ENCODE peak calls at places on chromosomes 12 and 14, in four cellular contexts. U is SK-N-SH, V is mucosa of descending colon, Y is pancreas. N is an unnamed sample. For H3K4me1, the result is how much of the 10 kb centered on the place peaks cover.

GRCh38 chr12:106213721-106214121 is 34.1 kb downstream of the CKAP4 start:
- DNase-seq in U (no peak), V (no peak), Y (no peak), N (no peak)

GRCh38 chr12:64701283-64701682 is 57.9 kb downstream of the GNS start:
- DNase-seq in U (peak), V (no peak), Y (no peak), N (no peak)

GRCh38 chr12:25326326-25326725 is 75.6 kb upstream of the KRAS start:
- DNase-seq in U (no peak), V (no peak), Y (no peak), N (no peak)

GRCh38 chr14:64289571-64289970 is 4.6 kb downstream of the ESR2 start:
- DNase-seq in U (no peak), V (no peak), Y (no peak), N (no peak)

GRCh38 chr12:52004042-52004648 is 2.6 kb upstream of the TAMALIN start:
- DNase-seq in U (peak), V (peak), Y (no peak), N (no peak)

GRCh38 chr14:93396456-93396855 is 34.3 kb upstream of the UNC79 start:
- DNase-seq in U (no peak), V (no peak), Y (no peak), N (no peak)

GRCh38 chr14:56300495-56300894 is 182.3 kb downstream of the PELI2 start:
- DNase-seq in U (no peak), V (no peak), Y (no peak), N (no peak)

GRCh38 chr12:27305673-27306504 is 26.7 kb upstream of the BMAL2 start:
- DNase-seq in U (peak), V (no peak), Y (no peak), N (no peak)

GRCh38 chr12:114443607-114444421 is 37.9 kb upstream of the TBX5 start:
- DNase-seq in U (no peak), V (no peak), Y (no peak), N (no peak)

GRCh38 chr14:85566603-85567002 is 36.7 kb downstream of the FLRT2 start:
- DNase-seq in U (no peak), V (no peak), Y (no peak), N (no peak)

GRCh38 chr12:39145175-39145999 is 240.0 kb upstream of the CPNE8 start:
- DNase-seq in U (peak), V (peak), Y (peak), N (no peak)

GRCh38 chr14:33435911-33436310 is 497.2 kb downstream of the NPAS3 start:
- DNase-seq in U (no peak), V (no peak), Y (no peak), N (no peak)

GRCh38 chr12:120693848-120694247 is 6.9 kb downstream of the MLEC start:
- DNase-seq in U (no peak), V (no peak), Y (no peak), N (no peak)

GRCh38 chr14:22265319-22266140 is 323.5 kb downstream of the DAD1 start:
- DNase-seq in U (no peak), V (peak), Y (no peak), N (no peak)

GRCh38 chr12:12715459-12716150 is 1.6 kb upstream of the CDKN1B start:
- DNase-seq in U (no peak), V (peak), Y (no peak), N (peak)

GRCh38 chr12:98799411-98799810 is 154.3 kb downstream of the APAF1 start:
- DNase-seq in U (no peak), V (no peak), Y (no peak), N (no peak)

GRCh38 chr14:34501997-34502396 is 37.5 kb downstream of the EAPP start:
- DNase-seq in U (no peak), V (no peak), Y (no peak), N (no peak)

GRCh38 chr12:130031571-130032189 is 127.9 kb upstream of the TMEM132D start:
- DNase-seq in U (peak), V (peak), Y (peak), N (peak)

GRCh38 chr14:75711796-75712211 is 50.8 kb downstream of the TTLL5 start:
- DNase-seq in U (no peak), V (peak), Y (peak), N (no peak)

GRCh38 chr14:98966021-98966420 is 306.0 kb downstream of the BCL11B start:
- DNase-seq in U (no peak), V (no peak), Y (no peak), N (no peak)

GRCh38 chr14:24013654-24014514 is 25.2 kb downstream of the DHRS4L2 start:
- DNase-seq in U (peak), V (peak), Y (no peak), N (peak)

GRCh38 chr12:131831635-131832041 is 3.4 kb downstream of the MMP17 start:
- DNase-seq in U (no peak), V (peak), Y (no peak), N (no peak)

GRCh38 chr12:32559434-32559833 is 119.7 kb upstream of the DNM1L start:
- DNase-seq in U (no peak), V (no peak), Y (no peak), N (no peak)

GRCh38 chr12:57452181-57452936 is 2.7 kb upstream of the INHBE start:
- DNase-seq in U (no peak), V (no peak), Y (no peak), N (no peak)

GRCh38 chr12:104702565-104703139 is 245.9 kb downstream of the CHST11 start:
- DNase-seq in U (no peak), V (peak), Y (no peak), N (no peak)

GRCh38 chr14:31441273-31442110 is 15.8 kb downstream of the DTD2 start:
- DNase-seq in U (no peak), V (no peak), Y (no peak), N (no peak)

GRCh38 chr12:130127909-130128763 is 34.1 kb upstream of the FZD10 start:
- DNase-seq in U (no peak), V (peak), Y (no peak), N (no peak)

GRCh38 chr12:132711169-132711843 is 664 bp downstream of the PGAM5 start:
- DNase-seq in U (peak), V (peak), Y (peak), N (no peak)

GRCh38 chr12:68766646-68767045 is 20.7 kb downstream of the SLC35E3 start:
- DNase-seq in U (no peak), V (no peak), Y (no peak), N (no peak)

GRCh38 chr12:1346126-1346525 is 248.3 kb downstream of the FBXL14 start:
- DNase-seq in U (no peak), V (no peak), Y (no peak), N (no peak)

GRCh38 chr14:92106095-92106937 is at the start of gene ATXN3:
- DNase-seq in U (peak), V (peak), Y (peak), N (peak)

GRCh38 chr14:91751719-91752118 is 19.8 kb upstream of the CATSPERB start:
- DNase-seq in U (no peak), V (no peak), Y (no peak), N (no peak)

GRCh38 chr12:29229937-29230336 is 80.9 kb downstream of the FAR2 start:
- DNase-seq in U (no peak), V (no peak), Y (no peak), N (no peak)

GRCh38 chr14:59269431-59269830 is 81.0 kb downstream of the DAAM1 start:
- DNase-seq in U (no peak), V (no peak), Y (no peak), N (no peak)

DNA sequence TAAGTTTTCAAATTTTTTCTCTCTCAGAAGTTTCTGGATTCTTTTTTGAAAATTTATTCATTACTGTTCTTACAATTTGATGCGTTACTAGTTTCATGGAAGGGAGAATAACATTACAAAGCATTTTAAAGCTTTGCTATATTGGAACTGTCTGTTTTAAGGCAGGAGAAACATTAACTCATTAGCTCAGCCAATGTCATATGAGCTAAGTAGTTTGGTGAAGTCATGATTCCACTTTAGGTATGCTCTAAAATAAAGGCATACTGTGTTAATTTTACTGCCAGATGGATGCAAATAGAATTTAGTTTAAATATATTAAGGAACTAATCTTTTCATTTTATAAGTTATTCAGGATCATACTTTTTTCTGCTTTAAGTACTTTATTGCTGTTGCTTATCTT is 46.0 kb downstream of the ARID2 start:
- DNase-seq in U (no peak), V (no peak), Y (no peak), N (no peak)
- H3K4me1 ChIP-seq in U (under half), V (under half), Y (under half), N (under half)

DNA sequence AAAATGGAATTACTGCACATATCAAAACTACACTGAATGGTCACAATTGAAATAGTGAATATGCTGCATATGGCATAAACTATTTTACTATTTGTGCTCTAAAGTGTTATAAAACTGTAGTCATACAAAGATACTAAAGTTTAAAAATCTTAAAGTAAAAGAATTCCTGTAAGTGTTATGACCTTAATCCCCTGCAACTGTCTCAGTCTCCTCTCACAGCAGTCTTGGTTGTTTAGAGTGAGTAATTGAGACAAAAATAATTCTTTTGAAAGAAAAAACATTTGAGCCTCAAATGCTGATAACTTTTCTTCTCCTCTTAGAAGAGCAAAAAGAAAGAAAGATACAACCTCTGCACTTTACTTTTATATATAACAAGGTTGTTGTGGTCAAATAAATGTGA is 99.9 kb downstream of the SYT1 start:
- DNase-seq in U (no peak), V (no peak), Y (no peak), N (no peak)
- TF ChIP-seq CTCF in U (no peak), V (no peak), Y (no peak), N (no peak)

GRCh38 chr12:55720894-55721444 is 776 bp downstream of the RDH5 start:
- DNase-seq in U (peak), V (peak), Y (peak), N (no peak)

GRCh38 chr12:55719371-55719770 is 822 bp upstream of the RDH5 start:
- DNase-seq in U (no peak), V (no peak), Y (no peak), N (no peak)

GRCh38 chr12:55718650-55719275 is 1.4 kb upstream of the RDH5 start:
- DNase-seq in U (no peak), V (no peak), Y (no peak), N (no peak)

GRCh38 chr12:55721601-55722213 is 1.5 kb downstream of the RDH5 start:
- DNase-seq in U (no peak), V (no peak), Y (no peak), N (no peak)

DNA sequence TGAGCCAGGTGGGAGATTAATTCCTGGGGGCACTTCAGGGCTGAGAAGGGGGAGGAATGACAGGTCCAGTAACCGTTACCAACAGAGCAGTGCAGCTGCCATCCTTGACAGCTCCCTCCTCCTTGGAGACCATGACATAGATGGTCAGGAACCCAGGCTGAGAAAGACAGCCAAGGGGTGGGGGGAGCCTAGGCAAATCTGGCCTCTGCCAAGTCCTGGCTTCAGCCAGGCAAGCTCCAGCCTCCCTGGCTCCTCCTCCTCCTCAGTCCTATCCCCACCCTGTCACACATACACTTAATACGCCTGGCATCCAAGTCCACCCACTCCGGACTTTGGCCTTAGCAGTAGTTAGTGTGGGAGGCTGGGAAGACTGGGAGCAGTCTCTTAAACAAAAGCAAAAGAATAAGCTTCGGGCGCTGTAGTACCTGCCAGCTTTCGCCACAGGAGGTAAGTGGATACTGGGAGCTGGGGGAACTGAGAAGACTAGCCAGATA is at the start of gene RDH5:
- DNase-seq in U (no peak), V (peak), Y (no peak), N (no peak)
- H3K4me1 ChIP-seq in U (under half), V (half or more), Y (half or more), N (under half)

DNA sequence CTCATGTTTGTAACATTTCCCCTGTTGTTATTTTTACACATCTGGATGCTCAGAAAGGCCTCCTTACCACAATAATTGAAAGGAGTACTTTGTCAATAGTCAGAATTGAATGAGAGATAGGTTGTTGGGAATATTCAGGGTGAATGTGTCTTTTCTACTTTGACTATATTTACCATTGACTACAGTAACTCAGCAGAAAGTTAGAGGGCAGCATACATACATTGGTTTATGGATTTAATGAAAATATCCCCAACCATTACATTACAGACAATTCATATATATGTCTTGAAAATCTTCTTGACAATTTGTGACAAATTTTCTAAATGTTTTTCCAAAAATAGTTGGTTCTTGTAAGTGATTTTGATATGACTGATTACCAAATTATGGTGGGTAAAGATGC is 97.7 kb downstream of the NTS start:
- DNase-seq in U (no peak), V (no peak), Y (no peak), N (no peak)
- TF ChIP-seq CTCF in U (peak), V (no peak), Y (no peak), N (no peak)

DNA sequence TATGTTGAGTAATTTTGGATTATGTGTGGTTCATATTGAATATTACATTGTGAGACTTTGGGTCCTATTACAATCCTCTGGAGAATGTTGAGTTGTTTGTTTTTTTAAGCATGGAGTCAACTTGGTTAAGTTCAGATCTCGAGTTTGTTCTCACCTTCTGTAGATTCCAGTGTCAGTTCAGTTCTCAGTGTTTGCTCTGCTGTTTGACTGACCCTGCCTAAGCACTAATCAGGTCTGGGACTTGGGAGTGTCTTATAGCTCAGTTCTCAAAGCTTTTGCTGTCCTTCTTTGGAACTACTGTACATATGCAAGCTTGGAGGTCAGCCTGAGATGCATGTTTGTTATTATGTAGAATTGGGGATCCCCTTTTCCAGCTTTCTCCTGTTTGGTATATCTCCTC is 63.1 kb downstream of the DIP2B start:
- DNase-seq in U (no peak), V (no peak), Y (no peak), N (no peak)
- H3K4me1 ChIP-seq in U (under half), V (under half), Y (half or more), N (under half)

GRCh38 chr14:67285876-67286452 is 44.7 kb downstream of the PALS1 start:
- DNase-seq in U (peak), V (no peak), Y (no peak), N (no peak)
- TF ChIP-seq CTCF in U (peak), V (no peak), Y (no peak), N (peak)

N was measured in CD8-positive, alpha-beta T cell.